ENCODE peak calls at places on chromosomes 11 and 22, in four cellular contexts. R, S, J and F are unnamed samples.

GRCh38 chr11:112968988-112969714 is 7.9 kb downstream of the NCAM1 start:
- DNase-seq in J (no peak), R (no peak), S (no peak), F (no peak)

GRCh38 chr11:128628686-128629085 is 41.3 kb upstream of the ETS1 start:
- DNase-seq in J (no peak), R (no peak), S (no peak), F (no peak)

GRCh38 chr11:20089796-20090653 is 70.2 kb downstream of the DBX1 start:
- DNase-seq in J (peak), R (no peak), S (no peak), F (no peak)

GRCh38 chr11:17719940-17720795 is 797 bp downstream of the MYOD1 start:
- DNase-seq in R (peak), J (no peak), S (no peak), F (no peak)

GRCh38 chr11:57426754-57427691 is at the start of gene SLC43A3:
- DNase-seq in R (peak), J (peak), S (peak), F (no peak)

GRCh38 chr11:115503083-115503885 is 931 bp downstream of the CADM1 start:
- DNase-seq in J (peak), R (peak), S (peak), F (peak)

GRCh38 chr11:9047986-9048522 is 43.3 kb downstream of the SCUBE2 start:
- DNase-seq in J (no peak), S (peak), R (no peak), F (no peak)

GRCh38 chr11:69948256-69949141 is 129.3 kb upstream of the FGF3 start:
- DNase-seq in R (peak), S (no peak), J (peak), F (no peak)

GRCh38 chr11:115518983-115519382 is 14.8 kb upstream of the CADM1 start:
- DNase-seq in J (no peak), S (no peak), R (no peak), F (no peak)

GRCh38 chr11:57502870-57503269 is 12.6 kb downstream of the SLC43A1 start:
- DNase-seq in R (no peak), J (no peak), S (no peak), F (no peak)

GRCh38 chr11:76558473-76558872 is 112.1 kb downstream of the LRRC32 start:
- DNase-seq in R (no peak), S (no peak), J (no peak), F (no peak)

GRCh38 chr11:1931326-1931725 is 11.8 kb downstream of the TNNT3 start:
- DNase-seq in R (peak), J (peak), S (no peak), F (no peak)

GRCh38 chr22:30607300-30607930 is 441 bp downstream of the TCN2 start:
- DNase-seq in J (no peak), S (no peak), R (no peak), F (no peak)

GRCh38 chr11:2687223-2687530 is 12.6 kb downstream of the KCNQ1OT1 start:
- DNase-seq in R (peak), J (peak), S (peak), F (no peak)

GRCh38 chr11:48012051-48012391 is 31.7 kb downstream of the PTPRJ start:
- DNase-seq in J (no peak), R (no peak), S (peak), F (no peak)

GRCh38 chr22:33756508-33756949 is 163.7 kb downstream of the LARGE1 start:
- DNase-seq in R (no peak), J (no peak), S (no peak), F (no peak)

GRCh38 chr11:64285885-64286800 is 495 bp downstream of the GPR137 start:
- DNase-seq in S (no peak), J (peak), R (peak), F (no peak)

DNA sequence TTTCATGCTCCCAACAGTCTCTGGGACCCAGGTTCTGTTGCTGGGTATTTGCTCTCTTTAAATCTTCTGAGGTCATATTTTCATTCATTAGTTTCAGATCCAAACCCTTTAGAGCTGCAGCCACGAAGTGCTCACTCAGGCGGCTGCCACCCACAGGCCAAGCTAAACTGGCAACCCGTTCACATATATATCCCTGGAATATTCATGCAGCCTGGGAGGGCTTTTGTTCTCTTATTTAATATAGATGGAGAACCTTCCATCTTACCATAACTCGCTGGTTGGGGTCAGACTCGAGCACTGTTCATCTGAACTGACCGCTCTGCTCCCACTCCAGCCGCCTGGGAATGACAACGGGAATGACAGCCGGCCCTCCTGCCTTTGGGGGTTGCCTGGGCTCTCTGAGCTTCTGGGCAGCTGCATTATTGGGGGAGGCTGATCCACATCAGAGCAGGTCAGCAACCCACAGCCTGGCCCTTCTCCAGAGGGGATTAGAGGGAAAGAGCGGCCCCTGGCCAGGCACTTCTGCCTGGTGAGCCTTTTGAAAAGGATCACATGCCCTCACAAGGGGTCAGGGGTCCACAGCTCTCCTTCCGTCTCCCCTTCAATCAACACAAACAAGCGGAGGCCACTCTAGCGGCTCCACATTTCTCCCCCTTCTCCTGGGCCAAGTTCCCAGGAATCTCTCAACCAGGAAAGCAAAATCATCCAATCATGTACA is 11.9 kb downstream of the TMEM184B start:
- DNase-seq in R (no peak), J (no peak), S (no peak), F (no peak)
- TF ChIP-seq CTCF in R (no peak), J (no peak), S (no peak), F (no peak)

GRCh38 chr22:27545071-27545470 is 256.5 kb downstream of the MN1 start:
- DNase-seq in S (no peak), J (no peak), R (no peak), F (no peak)
- H3K27ac ChIP-seq in S (no peak), J (no peak), R (no peak), F (no peak)

GRCh38 chr11:114440971-114441810 is 1.9 kb downstream of the REXO2 start:
- DNase-seq in J (no peak), R (no peak), S (no peak), F (no peak)
- H3K4me3 ChIP-seq in J (no peak), R (peak), S (peak), F (peak)

DNA sequence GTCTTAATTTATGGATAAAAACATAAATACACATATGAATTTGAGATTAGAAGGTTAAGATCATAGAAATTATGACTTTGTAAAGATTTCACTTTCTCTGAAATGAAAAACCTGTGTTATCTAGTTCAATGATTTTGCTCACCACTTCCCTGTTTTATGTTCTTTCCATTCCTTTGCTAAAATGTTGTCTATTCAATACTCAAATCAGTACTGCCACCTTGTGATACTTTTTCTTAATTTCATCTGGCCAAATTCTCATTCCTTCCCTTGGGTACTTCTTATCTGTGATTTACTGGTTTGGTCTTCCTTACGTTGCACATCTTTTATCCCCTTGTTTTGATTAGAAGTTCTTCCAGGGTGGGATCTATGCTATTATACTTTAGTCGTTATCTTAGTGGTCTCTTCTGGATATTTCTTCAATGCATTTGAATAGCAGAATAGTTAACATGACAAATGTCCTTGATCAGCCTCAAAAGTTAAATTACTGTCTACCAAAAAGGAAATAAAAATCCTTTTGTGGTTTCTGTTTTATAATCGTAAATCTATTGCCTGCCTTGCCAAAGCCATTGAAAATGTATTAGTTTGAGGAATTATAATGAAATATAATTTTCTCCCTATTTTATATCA is 197.0 kb downstream of the PGR start:
- DNase-seq in J (no peak), R (no peak), S (no peak), F (no peak)
- TF ChIP-seq CTCF in J (peak), R (peak), S (no peak), F (peak)